ENCODE peak calls at places on chromosomes 16 and 17, in ten cellular contexts. J is right lobe of liver; V is NCI-H2171 treated with DMSO at 0.1 percent for 48 hours; P is activated naive CD4-positive, alpha-beta T cell; D is brain microvascular endothelial cell; Y is tibial nerve; H is mesenchymal stem cell; N is left colon; S is uterus; M is CD8-positive, alpha-beta T cell. R is an unnamed sample.

GRCh38 chr17:3557768-3558583 is at the start of gene TRPV3:
- DNase-seq in V (no peak), J (peak; percentile 85), Y (no peak), D (no peak), S (no peak), M (no peak), N (no peak), H (no peak), P (peak; percentile 5), R (peak; percentile 30)

GRCh38 chr16:70563571-70563970 is 40.0 kb downstream of the SF3B3 start:
- DNase-seq in H (peak; percentile 23), D (no peak), Y (no peak), V (no peak), S (no peak), J (no peak), P (no peak), N (no peak), M (no peak), R (no peak)

GRCh38 chr17:41061969-41062368 is 2.1 kb upstream of the KRTAP2-3 start:
- DNase-seq in S (no peak), D (peak; percentile 75), J (no peak), N (no peak), M (no peak), P (no peak), V (no peak), H (peak; percentile 70), Y (no peak), R (no peak)

GRCh38 chr17:47009759-47010594 is 30.9 kb upstream of the RPRML start:
- DNase-seq in Y (no peak), J (no peak), S (no peak), P (no peak), V (no peak), M (no peak), D (no peak), N (no peak), H (no peak), R (no peak)

GRCh38 chr16:23896832-23897821 is 61.3 kb downstream of the PRKCB start:
- DNase-seq in Y (no peak), J (no peak), P (no peak), H (no peak), V (no peak), D (no peak), M (no peak), S (no peak), N (no peak), R (no peak)

GRCh38 chr17:76419576-76420245 is 33.2 kb downstream of the UBE2O start:
- DNase-seq in H (no peak), V (no peak), N (no peak), D (no peak), Y (no peak), J (no peak), M (no peak), S (no peak), P (no peak), R (no peak)

GRCh38 chr16:55622930-55623561 is 32.7 kb upstream of the SLC6A2 start:
- DNase-seq in H (peak; percentile 14), S (no peak), P (no peak), V (no peak), J (peak; percentile 36), D (no peak), Y (no peak), M (no peak), N (no peak), R (no peak)

GRCh38 chr16:29857133-29857760 is 5.8 kb downstream of the CDIPT start:
- DNase-seq in J (no peak), S (no peak), H (peak; percentile 63), V (peak; percentile 17), D (peak; percentile 33), Y (no peak), N (no peak), M (no peak), P (no peak), R (no peak)

GRCh38 chr16:88870608-88871348 is 4.3 kb upstream of the PABPN1L start:
- DNase-seq in J (no peak), H (no peak), D (no peak), N (peak; percentile 39), M (no peak), P (no peak), V (peak; percentile 99), S (no peak), Y (no peak), R (no peak)

GRCh38 chr16:46632778-46633733 is 11.9 kb upstream of the SHCBP1 start:
- DNase-seq in S (no peak), N (no peak), J (no peak), M (no peak), Y (no peak), P (no peak), H (peak; percentile 22), V (no peak), D (no peak), R (no peak)

GRCh38 chr17:39671651-39672521 is 3.6 kb downstream of the PNMT start:
- DNase-seq in N (peak; percentile 70), H (peak; percentile 53), M (no peak), J (peak; percentile 42), S (no peak), P (no peak), V (no peak), D (peak; percentile 28), Y (no peak), R (no peak)

GRCh38 chr16:86079185-86079885 is 180.4 kb downstream of the IRF8 start:
- DNase-seq in Y (no peak), H (no peak), M (no peak), P (no peak), J (no peak), V (no peak), N (peak; percentile 18), S (no peak), D (no peak), R (no peak)

GRCh38 chr17:78562734-78563133 is 14.5 kb downstream of the DNAH17 start:
- DNase-seq in N (no peak), S (no peak), M (no peak), P (no peak), J (no peak), Y (no peak), D (no peak), H (no peak), V (no peak), R (no peak)

GRCh38 chr16:56480776-56481467 is 29.6 kb downstream of the OGFOD1 start:
- DNase-seq in N (no peak), D (no peak), H (no peak), V (no peak), Y (no peak), S (no peak), P (no peak), J (no peak), M (no peak), R (no peak)

GRCh38 chr16:50769-51591 is 2.4 kb downstream of the POLR3K start:
- DNase-seq in H (no peak), Y (no peak), P (no peak), M (no peak), N (peak; percentile 12), S (peak; percentile 3), V (no peak), J (no peak), D (no peak), R (no peak)

R was measured in T-helper 1 cell.